ENCODE peak calls at places on chromosomes 2 and 18, in six cellular contexts. Y, D, N, S, V and Q are unnamed samples.
A peak's percentile ranks its signal among the peaks of the same experiment; 100 is the strongest.

GRCh38 chr18:9147440-9148238 is 11.1 kb downstream of the ANKRD12 start:
- DNase-seq in Y (no peak), D (peak; percentile 31), N (no peak), S (peak; percentile 76), V (peak; percentile 86), Q (peak; percentile 81)

GRCh38 chr18:74990563-74991081 is 218.3 kb downstream of the PTGR3 start:
- DNase-seq in Y (no peak), D (no peak), N (no peak), S (no peak), V (no peak), Q (peak; percentile 6)

GRCh38 chr2:119523959-119524694 is at the start of gene SCTR:
- DNase-seq in Y (peak; percentile 17), D (peak; percentile 66), N (peak; percentile 78), S (peak; percentile 48), V (no peak), Q (no peak)

GRCh38 chr2:136051001-136051724 is 65.7 kb upstream of the DARS1 start:
- DNase-seq in Y (no peak), D (no peak), N (no peak), S (no peak), V (no peak), Q (no peak)

GRCh38 chr18:61635901-61636528 is 256.8 kb downstream of the RNF152 start:
- DNase-seq in Y (peak; percentile 59), D (peak; percentile 64), N (peak; percentile 76), S (peak; percentile 81), V (peak; percentile 57), Q (peak; percentile 63)

GRCh38 chr2:145006957-145007672 is 487.2 kb upstream of the ZEB2 start:
- DNase-seq in Y (no peak), D (no peak), N (no peak), S (no peak), V (peak; percentile 95), Q (peak; percentile 98)

GRCh38 chr2:16189851-16190160 is 249.5 kb downstream of the MYCN start:
- DNase-seq in Y (no peak), D (no peak), N (no peak), S (no peak), V (no peak), Q (no peak)

GRCh38 chr2:16140771-16141640 is 200.7 kb downstream of the MYCN start:
- DNase-seq in Y (no peak), D (no peak), N (peak; percentile 16), S (no peak), V (no peak), Q (no peak)

GRCh38 chr18:58827886-58828285 is 36.8 kb upstream of the ZNF532 start:
- DNase-seq in Y (no peak), D (no peak), N (no peak), S (no peak), V (no peak), Q (no peak)

GRCh38 chr2:109258905-109259540 is 130.0 kb downstream of the SH3RF3 start:
- DNase-seq in Y (no peak), D (peak; percentile 10), N (no peak), S (no peak), V (no peak), Q (no peak)

GRCh38 chr2:185202416-185202815 is 536.2 kb upstream of the FSIP2 start:
- DNase-seq in Y (no peak), D (no peak), N (no peak), S (no peak), V (no peak), Q (no peak)

GRCh38 chr2:217228732-217229131 is 368.9 kb upstream of the TNP1 start:
- DNase-seq in Y (no peak), D (no peak), N (no peak), S (no peak), V (no peak), Q (peak; percentile 69)

GRCh38 chr2:47488870-47489584 is 86.1 kb downstream of the MSH2 start:
- DNase-seq in Y (no peak), D (no peak), N (no peak), S (no peak), V (peak; percentile 91), Q (peak; percentile 92)

GRCh38 chr2:227829337-227829736 is 15.7 kb downstream of the CCL20 start:
- DNase-seq in Y (no peak), D (no peak), N (no peak), S (no peak), V (no peak), Q (no peak)

GRCh38 chr2:12484536-12485115 is 232.1 kb upstream of the TRIB2 start:
- DNase-seq in Y (no peak), D (no peak), N (no peak), S (no peak), V (no peak), Q (peak; percentile 57)

GRCh38 chr2:8617590-8617989 is 64.3 kb upstream of the ID2 start:
- DNase-seq in Y (no peak), D (no peak), N (no peak), S (no peak), V (no peak), Q (no peak)

GRCh38 chr2:240259201-240259923 is 118.9 kb upstream of the OTOS start:
- DNase-seq in Y (no peak), D (no peak), N (no peak), S (no peak), V (no peak), Q (no peak)

GRCh38 chr2:117359266-117359970 is 455.1 kb upstream of the DDX18 start:
- DNase-seq in Y (no peak), D (peak; percentile 29), N (no peak), S (no peak), V (no peak), Q (no peak)

GRCh38 chr2:174343638-174344455 is 9.1 kb downstream of the SP9 start:
- DNase-seq in Y (peak; percentile 31), D (no peak), N (peak; percentile 72), S (peak; percentile 48), V (peak; percentile 5), Q (no peak)

GRCh38 chr18:39053569-39053968 is 1488.0 kb upstream of the CELF4 start:
- DNase-seq in Y (no peak), D (no peak), N (no peak), S (no peak), V (no peak), Q (no peak)

GRCh38 chr2:67867735-67868134 is 195.1 kb downstream of the C1D start:
- DNase-seq in Y (no peak), D (no peak), N (no peak), S (no peak), V (peak; percentile 19), Q (peak; percentile 69)

GRCh38 chr2:96952016-96952750 is 34.2 kb downstream of the FAM178B start:
- DNase-seq in Y (no peak), D (no peak), N (no peak), S (no peak), V (no peak), Q (no peak)

GRCh38 chr2:164913011-164913410 is 42.3 kb downstream of the SLC38A11 start:
- DNase-seq in Y (no peak), D (no peak), N (no peak), S (peak; percentile 21), V (no peak), Q (no peak)

DNA sequence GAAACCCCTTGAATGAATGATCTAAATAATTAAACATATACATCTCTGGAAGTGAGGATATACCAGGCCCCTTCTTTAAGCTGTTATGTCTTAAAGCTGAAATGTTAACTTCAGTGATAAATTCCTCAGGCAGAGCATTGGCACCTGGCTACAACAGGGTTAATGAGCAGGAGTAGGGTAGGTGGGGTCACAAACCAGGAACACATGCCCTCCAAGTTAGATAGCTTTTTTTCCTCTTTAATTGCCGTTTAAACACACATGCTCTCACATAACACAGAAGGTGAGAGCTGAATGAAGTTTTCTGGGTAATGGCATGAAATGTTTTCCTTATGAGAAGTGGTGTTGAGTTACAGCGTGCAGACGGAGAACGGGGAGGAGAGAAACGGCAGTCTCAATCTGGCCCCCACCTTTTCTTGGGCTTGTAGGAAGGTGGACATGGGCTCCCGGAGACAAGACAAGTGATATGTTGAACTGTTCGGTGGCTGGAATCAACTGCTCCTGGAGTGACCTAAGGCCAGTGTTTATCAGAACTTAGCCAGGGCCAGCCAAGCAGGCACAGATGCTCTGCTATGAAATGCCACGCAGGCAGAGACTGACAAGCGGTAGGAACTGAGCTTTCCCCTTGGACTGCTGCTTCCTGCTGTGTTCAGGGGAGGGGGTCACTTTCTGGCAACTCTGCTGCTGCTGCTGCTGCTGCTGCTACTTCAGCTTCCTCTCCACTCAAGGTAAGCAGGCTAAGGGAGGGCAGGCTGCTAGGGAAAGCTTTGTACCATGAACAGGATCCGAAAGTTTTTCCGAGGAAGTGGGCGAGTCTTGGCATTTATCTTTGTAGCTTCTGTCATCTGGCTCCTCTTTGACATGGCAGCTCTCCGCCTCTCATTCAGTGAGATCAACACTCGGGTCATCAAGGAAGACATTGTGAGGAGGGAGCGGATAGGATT is at the start of gene GALNT5:
- DNase-seq in Y (peak; percentile 9), D (peak; percentile 58), N (peak; percentile 52), S (peak; percentile 69), V (peak; percentile 48), Q (peak; percentile 74)
- H2BK15ac ChIP-seq in Y (no peak within 1 kb of the TSS), D (no peak within 1 kb of the TSS), N (peak within 1 kb of the TSS; percentile 19), S (no peak within 1 kb of the TSS), V (peak within 1 kb of the TSS; percentile 2), Q (peak within 1 kb of the TSS; percentile 92)

DNA sequence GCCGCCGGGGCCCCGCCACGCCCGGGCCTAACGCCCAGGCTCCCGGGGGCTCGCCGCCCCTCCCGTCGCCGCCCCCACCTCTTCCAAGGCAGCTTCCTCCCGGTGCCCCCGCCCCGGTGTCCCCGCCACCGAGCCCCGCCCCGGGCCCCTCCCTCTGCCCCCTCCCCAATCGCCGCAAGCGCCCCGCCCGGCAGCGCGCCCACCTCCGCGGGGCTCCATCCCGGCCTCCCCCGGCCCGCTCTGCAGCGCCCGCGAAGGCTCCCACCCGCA is 209 bp downstream of the STK25 start:
- DNase-seq in Y (no peak), D (no peak), N (no peak), S (no peak), V (no peak), Q (no peak)
- H3K18ac ChIP-seq in Y (peak overlapping the region; percentile 96), D (no peak overlapping the region), N (no peak overlapping the region), S (peak overlapping the region; percentile 97), V (peak overlapping the region; percentile 90), Q (no peak overlapping the region)

GRCh38 chr2:39689876-39690275 is 24.2 kb downstream of the TMEM178A start:
- DNase-seq in Y (no peak), D (no peak), N (no peak), S (no peak), V (no peak), Q (no peak)
- H2BK15ac ChIP-seq in Y (no peak overlapping the region), D (no peak overlapping the region), N (no peak overlapping the region), S (no peak overlapping the region), V (no peak overlapping the region), Q (no peak overlapping the region)

GRCh38 chr2:231706731-231707624 is 1.3 kb upstream of the PTMA start:
- DNase-seq in Y (peak; percentile 98), D (peak; percentile 98), N (peak; percentile 98), S (peak; percentile 99), V (peak; percentile 98), Q (peak; percentile 99)
- H3K18ac ChIP-seq in Y (peak overlapping the region; percentile 100), D (peak overlapping the region; percentile 99), N (peak overlapping the region; percentile 100), S (peak overlapping the region; percentile 97), V (peak overlapping the region; percentile 96), Q (peak overlapping the region; percentile 98)

DNA sequence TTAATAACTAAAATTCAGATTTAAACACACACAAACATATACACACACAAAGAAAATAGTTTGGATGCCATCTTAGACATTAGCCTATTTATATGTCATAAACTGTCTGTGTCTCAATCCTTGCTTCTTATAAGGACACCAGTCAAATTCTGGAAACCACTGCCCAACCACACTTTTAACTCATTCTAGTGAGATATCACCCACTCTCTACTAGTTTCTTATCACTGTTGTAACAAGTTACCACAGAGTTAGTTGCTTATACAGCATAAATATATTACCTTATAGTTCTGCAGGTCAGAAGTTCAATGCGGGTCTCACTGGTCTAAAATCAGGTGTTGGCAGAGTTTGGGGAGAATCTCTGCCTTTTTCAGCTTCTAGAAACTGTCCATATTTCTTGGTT is 239.1 kb downstream of the MTX2 start:
- DNase-seq in Y (no peak), D (no peak), N (no peak), S (no peak), V (no peak), Q (no peak)
- H2BK15ac ChIP-seq in Y (no peak overlapping the region), D (no peak overlapping the region), N (no peak overlapping the region), S (no peak overlapping the region), V (no peak overlapping the region), Q (no peak overlapping the region)